ENCODE peak calls at places on chromosomes 6 and 20, in eight cellular contexts. X is psoas muscle, C is upper lobe of right lung, O is Peyer's patch, A is GM20000, M is mammary epithelial cell, H is bronchial epithelial cell, W is HFF-Myc. J is an unnamed sample.

GRCh38 chr6:163731215-163732013 is 316.9 kb downstream of the QKI start:
- DNase-seq in X (no peak), C (no peak), O (no peak), A (no peak), M (no peak), H (no peak), W (no peak), J (no peak)

GRCh38 chr6:54366647-54367327 is 58.5 kb downstream of the TINAG start:
- DNase-seq in X (no peak), C (no peak), O (no peak), A (no peak), M (peak; percentile 24), H (peak; percentile 72), W (peak; percentile 4), J (no peak)

GRCh38 chr6:12440981-12441380 is 150.8 kb downstream of the EDN1 start:
- DNase-seq in X (no peak), C (no peak), O (no peak), A (no peak), M (peak; percentile 36), H (peak; percentile 19), W (no peak), J (no peak)

GRCh38 chr6:119267506-119267905 is 82.1 kb downstream of the MAN1A1 start:
- DNase-seq in X (no peak), C (no peak), O (no peak), A (no peak), M (no peak), H (no peak), W (no peak), J (no peak)

GRCh38 chr6:110522427-110522826 is 46.0 kb upstream of the SLC22A16 start:
- DNase-seq in X (no peak), C (no peak), O (no peak), A (no peak), M (no peak), H (no peak), W (no peak), J (no peak)

GRCh38 chr6:43076928-43077809 is 1.1 kb downstream of the PTK7 start:
- DNase-seq in X (no peak), C (peak; percentile 74), O (no peak), A (no peak), M (peak; percentile 67), H (peak; percentile 58), W (no peak), J (no peak)

GRCh38 chr6:27208042-27208441 is 39.5 kb upstream of the PRSS16 start:
- DNase-seq in X (no peak), C (no peak), O (no peak), A (no peak), M (no peak), H (no peak), W (no peak), J (no peak)

GRCh38 chr6:83815631-83816030 is 37.5 kb upstream of the RIPPLY2 start:
- DNase-seq in X (no peak), C (no peak), O (no peak), A (no peak), M (peak; percentile 6), H (peak; percentile 70), W (peak; percentile 14), J (no peak)

GRCh38 chr6:90319044-90319443 is 22.4 kb upstream of the BACH2 start:
- DNase-seq in X (no peak), C (no peak), O (no peak), A (no peak), M (no peak), H (no peak), W (peak; percentile 41), J (no peak)

GRCh38 chr20:5535211-5535756 is 214.9 kb upstream of the SHLD1 start:
- DNase-seq in X (no peak), C (no peak), O (no peak), A (no peak), M (peak; percentile 74), H (peak; percentile 94), W (no peak), J (peak; percentile 56)

GRCh38 chr6:56511591-56511990 is 131.1 kb downstream of the DST start:
- DNase-seq in X (no peak), C (no peak), O (no peak), A (no peak), M (no peak), H (no peak), W (no peak), J (no peak)

GRCh38 chr6:145199961-145200360 is 535.4 kb downstream of the EPM2A start:
- DNase-seq in X (no peak), C (no peak), O (no peak), A (no peak), M (peak; percentile 34), H (peak; percentile 91), W (no peak), J (no peak)

GRCh38 chr6:79373880-79374279 is 139.4 kb upstream of the HMGN3 start:
- DNase-seq in X (no peak), C (no peak), O (no peak), A (no peak), M (peak; percentile 7), H (peak; percentile 56), W (no peak), J (no peak)

DNA sequence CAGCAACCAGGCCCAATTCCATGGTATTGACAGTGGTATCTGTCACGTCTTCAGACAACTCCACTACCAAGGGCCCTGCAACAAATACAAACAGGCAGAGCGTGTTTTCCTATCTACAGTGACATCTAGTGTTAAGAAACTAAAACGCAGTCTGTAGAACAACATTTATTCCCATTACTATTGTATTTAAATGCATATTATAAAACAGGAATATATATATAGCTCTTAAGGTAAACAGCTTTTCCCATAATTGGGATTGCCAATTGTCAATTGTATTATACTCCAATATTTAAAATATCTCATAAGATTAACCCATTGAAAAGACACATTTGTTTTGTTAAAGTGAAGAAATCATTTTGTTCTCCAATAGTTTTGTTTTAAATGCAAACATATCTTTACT is 97.2 kb downstream of the KIF16B start:
- DNase-seq in X (no peak), C (no peak), O (no peak), A (peak; percentile 38), M (peak; percentile 23), H (peak; percentile 60), W (no peak), J (no peak)
- TF ChIP-seq CTCF in X (peak; percentile 73), C (peak; percentile 77), O (no peak), A (peak; percentile 26), M (peak; percentile 65), H (peak; percentile 41), W (peak; percentile 52), J (peak; percentile 83)

GRCh38 chr6:10415593-10416480 is 963 bp upstream of the TFAP2A start:
- DNase-seq in X (no peak), C (no peak), O (no peak), A (no peak), M (peak; percentile 47), H (no peak), W (no peak), J (no peak)

GRCh38 chr6:10414766-10415592 is at the start of gene TFAP2A:
- DNase-seq in X (peak; percentile 35), C (no peak), O (no peak), A (no peak), M (peak; percentile 96), H (peak; percentile 87), W (peak; percentile 76), J (no peak)

GRCh38 chr6:10412165-10412947 is 2.5 kb downstream of the TFAP2A start:
- DNase-seq in X (peak; percentile 45), C (peak; percentile 70), O (peak; percentile 53), A (peak; percentile 80), M (peak; percentile 92), H (peak; percentile 70), W (peak; percentile 91), J (no peak)

GRCh38 chr6:10412948-10413849 is 1.7 kb downstream of the TFAP2A start:
- DNase-seq in X (no peak), C (peak; percentile 77), O (peak; percentile 50), A (no peak), M (peak; percentile 83), H (peak; percentile 72), W (no peak), J (no peak)

DNA sequence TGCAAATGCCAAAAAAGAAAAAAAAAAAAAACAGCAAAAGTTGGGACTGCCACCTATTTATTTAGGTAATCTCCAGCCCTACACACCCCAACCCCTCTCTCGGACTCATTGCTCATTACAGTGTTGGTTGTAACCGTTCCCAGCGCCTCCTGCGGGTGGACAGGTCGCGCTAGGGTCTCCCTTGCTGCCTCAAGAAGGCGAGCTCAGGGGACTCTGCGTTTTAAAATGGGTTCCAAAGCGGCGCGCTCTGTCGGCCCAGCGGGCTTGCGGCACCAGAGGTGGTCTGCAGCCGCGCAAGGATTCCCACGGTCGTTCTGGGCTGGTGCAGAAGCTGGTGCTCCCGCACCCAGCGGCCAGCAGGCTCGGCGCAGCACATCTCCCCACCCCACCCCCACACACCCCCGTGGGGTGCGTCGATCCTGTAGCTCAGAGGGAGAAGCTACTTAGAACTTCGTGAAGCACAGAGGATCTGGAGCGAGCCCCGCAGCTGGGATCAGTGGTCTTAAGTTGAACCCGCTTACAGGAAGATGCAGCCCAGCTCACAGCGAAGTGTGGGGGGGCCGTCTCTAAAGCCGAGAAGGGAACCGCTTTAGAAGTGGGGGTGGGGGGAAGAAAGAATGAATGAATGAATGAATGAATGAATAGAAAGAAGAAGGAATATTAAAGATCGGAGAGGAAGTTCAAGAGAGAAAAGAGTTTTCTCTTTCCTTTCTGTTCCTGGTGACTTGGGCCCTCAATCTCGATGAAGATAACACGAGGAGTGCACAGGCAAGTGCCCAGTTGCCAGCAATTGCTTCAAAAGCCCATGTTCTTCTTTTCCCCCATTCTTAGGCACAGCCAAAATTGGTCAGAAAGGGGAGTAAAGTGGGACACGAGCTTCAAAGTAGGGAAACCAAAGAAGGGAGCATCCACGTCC is 766 bp downstream of the TFAP2A start:
- DNase-seq in X (no peak), C (no peak), O (no peak), A (no peak), M (peak; percentile 71), H (peak; percentile 72), W (no peak), J (no peak)
- TF ChIP-seq CTCF in X (no peak), C (no peak), O (no peak), A (no peak), M (peak; percentile 50), H (peak; percentile 63), W (peak; percentile 39), J (no peak)

GRCh38 chr6:8102122-8102958 is at the start of gene EEF1E1:
- DNase-seq in X (peak; percentile 95), C (peak; percentile 98), O (peak; percentile 97), A (peak; percentile 93), M (peak; percentile 95), H (peak; percentile 90), W (peak; percentile 81), J (peak; percentile 94)
- TF ChIP-seq CTCF in X (no peak), C (no peak), O (no peak), A (no peak), M (peak; percentile 0), H (no peak), W (no peak), J (no peak)

DNA sequence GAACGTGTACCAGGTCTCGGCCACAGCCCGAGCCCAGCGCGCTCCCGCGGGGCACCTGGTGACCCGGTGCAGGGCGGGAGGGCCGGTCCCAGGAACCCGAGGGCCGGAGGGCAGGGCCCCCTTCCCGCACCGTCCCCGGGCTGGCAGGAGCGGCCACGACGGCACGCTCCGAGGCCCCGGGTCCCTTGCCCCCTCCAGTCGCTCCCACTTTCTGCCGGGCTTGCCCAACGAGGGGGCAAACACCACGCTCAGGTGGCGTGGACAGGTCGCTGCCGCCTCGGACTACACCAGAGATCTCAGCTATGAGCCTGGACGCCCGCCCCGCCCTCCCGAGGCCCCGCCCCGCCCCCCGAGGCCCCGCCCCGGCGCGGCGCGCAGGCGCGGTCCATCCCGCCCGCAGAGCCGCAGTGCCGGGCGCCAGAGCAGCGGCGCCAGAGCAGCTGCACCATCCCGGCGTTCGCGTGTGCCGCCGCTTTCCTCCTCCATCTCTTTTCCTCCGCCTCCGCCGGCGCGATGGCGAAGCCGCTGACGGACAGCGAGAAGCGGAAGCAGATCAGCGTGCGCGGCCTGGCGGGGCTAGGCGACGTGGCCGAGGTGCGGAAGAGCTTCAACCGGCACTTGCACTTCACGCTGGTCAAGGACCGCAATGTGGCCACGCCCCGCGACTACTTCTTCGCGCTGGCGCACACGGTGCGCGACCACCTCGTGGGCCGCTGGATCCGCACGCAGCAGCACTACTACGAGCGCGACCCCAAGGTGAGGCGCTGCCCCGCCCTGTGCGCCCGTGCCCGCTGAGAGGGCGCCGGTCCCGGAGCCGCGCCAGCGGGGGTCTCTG is at the start of gene PYGB:
- DNase-seq in X (peak; percentile 86), C (peak; percentile 92), O (peak; percentile 91), A (peak; percentile 98), M (peak; percentile 89), H (peak; percentile 66), W (peak; percentile 51), J (peak; percentile 75)
- TF ChIP-seq CTCF in X (no peak), C (no peak), O (no peak), A (no peak), M (no peak), H (no peak), W (no peak), J (no peak)